ENCODE peak calls at places on chromosomes 11 and 22, in seven cellular contexts. One of them, this sample, is unnamed.
A peak's percentile ranks its signal among the peaks of the same experiment; 100 is the strongest.

GRCh38 chr11:132941024-132941646 is 591.2 kb downstream of the OPCML start:
- DNase-seq in pancreas: no peak
- DNase-seq in neural crest cell: peak; percentile 30
- DNase-seq in fibroblast of pulmonary artery: peak; percentile 42
- DNase-seq in HCT116: no peak
- DNase-seq in epithelial cell of esophagus: peak; percentile 35
- DNase-seq in neural progenitor cell: peak; percentile 45
- DNase-seq in this sample: peak; percentile 20

GRCh38 chr11:57626895-57627294 is 22.8 kb downstream of the YPEL4 start:
- DNase-seq in pancreas: no peak
- DNase-seq in neural crest cell: no peak
- DNase-seq in fibroblast of pulmonary artery: no peak
- DNase-seq in HCT116: no peak
- DNase-seq in epithelial cell of esophagus: no peak
- DNase-seq in neural progenitor cell: no peak
- DNase-seq in this sample: no peak

GRCh38 chr11:56917708-56918450 is 70.8 kb upstream of the OR5AK2 start:
- DNase-seq in pancreas: no peak
- DNase-seq in neural crest cell: no peak
- DNase-seq in fibroblast of pulmonary artery: peak; percentile 9
- DNase-seq in HCT116: no peak
- DNase-seq in epithelial cell of esophagus: no peak
- DNase-seq in neural progenitor cell: no peak
- DNase-seq in this sample: no peak

GRCh38 chr22:28799834-28800307 is 498 bp downstream of the XBP1 start:
- DNase-seq in pancreas: peak; percentile 83
- DNase-seq in neural crest cell: peak; percentile 46
- DNase-seq in fibroblast of pulmonary artery: peak; percentile 61
- DNase-seq in HCT116: no peak
- DNase-seq in epithelial cell of esophagus: peak; percentile 57
- DNase-seq in neural progenitor cell: peak; percentile 76
- DNase-seq in this sample: peak; percentile 57

GRCh38 chr22:17121235-17122195 is at the start of gene TMEM121B:
- DNase-seq in pancreas: peak; percentile 88
- DNase-seq in neural crest cell: peak; percentile 75
- DNase-seq in fibroblast of pulmonary artery: peak; percentile 47
- DNase-seq in HCT116: no peak
- DNase-seq in epithelial cell of esophagus: peak; percentile 50
- DNase-seq in neural progenitor cell: peak; percentile 96
- DNase-seq in this sample: no peak

GRCh38 chr11:37666960-37667359 is 1068.9 kb upstream of the RAG2 start:
- DNase-seq in pancreas: no peak
- DNase-seq in neural crest cell: no peak
- DNase-seq in fibroblast of pulmonary artery: no peak
- DNase-seq in HCT116: no peak
- DNase-seq in epithelial cell of esophagus: no peak
- DNase-seq in neural progenitor cell: no peak
- DNase-seq in this sample: no peak

GRCh38 chr11:82398300-82398815 is 335.3 kb downstream of the FAM181B start:
- DNase-seq in pancreas: no peak
- DNase-seq in neural crest cell: no peak
- DNase-seq in fibroblast of pulmonary artery: no peak
- DNase-seq in HCT116: no peak
- DNase-seq in epithelial cell of esophagus: no peak
- DNase-seq in neural progenitor cell: no peak
- DNase-seq in this sample: no peak

GRCh38 chr11:66100272-66101037 is 30.4 kb downstream of the PACS1 start:
- DNase-seq in pancreas: peak; percentile 83
- DNase-seq in neural crest cell: no peak
- DNase-seq in fibroblast of pulmonary artery: peak; percentile 37
- DNase-seq in HCT116: no peak
- DNase-seq in epithelial cell of esophagus: peak; percentile 52
- DNase-seq in neural progenitor cell: no peak
- DNase-seq in this sample: no peak

GRCh38 chr11:34655335-34656008 is 34.6 kb downstream of the EHF start:
- DNase-seq in pancreas: no peak
- DNase-seq in neural crest cell: no peak
- DNase-seq in fibroblast of pulmonary artery: peak; percentile 80
- DNase-seq in HCT116: no peak
- DNase-seq in epithelial cell of esophagus: peak; percentile 77
- DNase-seq in neural progenitor cell: no peak
- DNase-seq in this sample: peak; percentile 62

GRCh38 chr11:19076744-19077589 is 16.4 kb upstream of the MRGPRX2 start:
- DNase-seq in pancreas: peak; percentile 83
- DNase-seq in neural crest cell: peak; percentile 83
- DNase-seq in fibroblast of pulmonary artery: peak; percentile 57
- DNase-seq in HCT116: peak; percentile 31
- DNase-seq in epithelial cell of esophagus: peak; percentile 58
- DNase-seq in neural progenitor cell: peak; percentile 65
- DNase-seq in this sample: peak; percentile 69

GRCh38 chr11:132846080-132846479 is 686.2 kb downstream of the OPCML start:
- DNase-seq in pancreas: no peak
- DNase-seq in neural crest cell: no peak
- DNase-seq in fibroblast of pulmonary artery: no peak
- DNase-seq in HCT116: no peak
- DNase-seq in epithelial cell of esophagus: no peak
- DNase-seq in neural progenitor cell: no peak
- DNase-seq in this sample: no peak

GRCh38 chr11:65446446-65447277 is 24.1 kb downstream of the NEAT1 start:
- DNase-seq in pancreas: peak; percentile 59
- DNase-seq in neural crest cell: no peak
- DNase-seq in fibroblast of pulmonary artery: peak; percentile 55
- DNase-seq in HCT116: no peak
- DNase-seq in epithelial cell of esophagus: no peak
- DNase-seq in neural progenitor cell: no peak
- DNase-seq in this sample: peak; percentile 55

GRCh38 chr11:129695543-129696308 is 119.9 kb upstream of the TMEM45B start:
- DNase-seq in pancreas: peak; percentile 88
- DNase-seq in neural crest cell: peak; percentile 80
- DNase-seq in fibroblast of pulmonary artery: peak; percentile 35
- DNase-seq in HCT116: peak; percentile 21
- DNase-seq in epithelial cell of esophagus: peak; percentile 68
- DNase-seq in neural progenitor cell: peak; percentile 83
- DNase-seq in this sample: peak; percentile 62

GRCh38 chr22:27512283-27512761 is 289.2 kb downstream of the MN1 start:
- DNase-seq in pancreas: peak; percentile 70
- DNase-seq in neural crest cell: no peak
- DNase-seq in fibroblast of pulmonary artery: peak; percentile 99
- DNase-seq in HCT116: no peak
- DNase-seq in epithelial cell of esophagus: peak; percentile 100
- DNase-seq in neural progenitor cell: no peak
- DNase-seq in this sample: peak; percentile 90

GRCh38 chr22:22235564-22235963 is 9.0 kb upstream of the VPREB1 start:
- DNase-seq in pancreas: no peak
- DNase-seq in neural crest cell: peak; percentile 33
- DNase-seq in fibroblast of pulmonary artery: peak; percentile 26
- DNase-seq in HCT116: no peak
- DNase-seq in epithelial cell of esophagus: peak; percentile 52
- DNase-seq in neural progenitor cell: peak; percentile 61
- DNase-seq in this sample: peak; percentile 49

GRCh38 chr11:19646921-19647320 is 65.7 kb upstream of the NAV2 start:
- DNase-seq in pancreas: no peak
- DNase-seq in neural crest cell: no peak
- DNase-seq in fibroblast of pulmonary artery: peak; percentile 85
- DNase-seq in HCT116: no peak
- DNase-seq in epithelial cell of esophagus: no peak
- DNase-seq in neural progenitor cell: no peak
- DNase-seq in this sample: peak; percentile 76

GRCh38 chr11:61082931-61083531 is 19.3 kb upstream of the CD5 start:
- DNase-seq in pancreas: no peak
- DNase-seq in neural crest cell: no peak
- DNase-seq in fibroblast of pulmonary artery: no peak
- DNase-seq in HCT116: no peak
- DNase-seq in epithelial cell of esophagus: no peak
- DNase-seq in neural progenitor cell: no peak
- DNase-seq in this sample: no peak

GRCh38 chr11:59754494-59754858 is 700 bp upstream of the STX3 start:
- DNase-seq in pancreas: peak; percentile 62
- DNase-seq in neural crest cell: no peak
- DNase-seq in fibroblast of pulmonary artery: no peak
- DNase-seq in HCT116: no peak
- DNase-seq in epithelial cell of esophagus: no peak
- DNase-seq in neural progenitor cell: peak; percentile 56
- DNase-seq in this sample: peak; percentile 41

GRCh38 chr11:43376594-43376993 is 17.9 kb downstream of the TTC17 start:
- DNase-seq in pancreas: no peak
- DNase-seq in neural crest cell: no peak
- DNase-seq in fibroblast of pulmonary artery: peak; percentile 81
- DNase-seq in HCT116: no peak
- DNase-seq in epithelial cell of esophagus: peak; percentile 96
- DNase-seq in neural progenitor cell: no peak
- DNase-seq in this sample: peak; percentile 83

GRCh38 chr22:30221121-30221992 is 25.2 kb downstream of the LIF start:
- DNase-seq in pancreas: no peak
- DNase-seq in neural crest cell: no peak
- DNase-seq in fibroblast of pulmonary artery: no peak
- DNase-seq in HCT116: no peak
- DNase-seq in epithelial cell of esophagus: no peak
- DNase-seq in neural progenitor cell: no peak
- DNase-seq in this sample: no peak

GRCh38 chr11:117820071-117820470 is 4.5 kb downstream of the FXYD2 start:
- DNase-seq in pancreas: peak; percentile 58
- DNase-seq in neural crest cell: no peak
- DNase-seq in fibroblast of pulmonary artery: no peak
- DNase-seq in HCT116: no peak
- DNase-seq in epithelial cell of esophagus: no peak
- DNase-seq in neural progenitor cell: no peak
- DNase-seq in this sample: no peak

GRCh38 chr11:128772814-128773213 is 78.9 kb downstream of the FLI1 start:
- DNase-seq in pancreas: peak; percentile 69
- DNase-seq in neural crest cell: no peak
- DNase-seq in fibroblast of pulmonary artery: no peak
- DNase-seq in HCT116: no peak
- DNase-seq in epithelial cell of esophagus: no peak
- DNase-seq in neural progenitor cell: no peak
- DNase-seq in this sample: no peak

GRCh38 chr11:35617687-35618496 is at the start of gene FJX1:
- DNase-seq in pancreas: peak; percentile 70
- DNase-seq in neural crest cell: peak; percentile 66
- DNase-seq in fibroblast of pulmonary artery: peak; percentile 93
- DNase-seq in HCT116: no peak
- DNase-seq in epithelial cell of esophagus: peak; percentile 94
- DNase-seq in neural progenitor cell: peak; percentile 96
- DNase-seq in this sample: peak; percentile 87

GRCh38 chr22:23012081-23012622 is 58.2 kb upstream of the GNAZ start:
- DNase-seq in pancreas: no peak
- DNase-seq in neural crest cell: no peak
- DNase-seq in fibroblast of pulmonary artery: no peak
- DNase-seq in HCT116: no peak
- DNase-seq in epithelial cell of esophagus: no peak
- DNase-seq in neural progenitor cell: no peak
- DNase-seq in this sample: no peak

GRCh38 chr11:65551572-65552398 is 6.4 kb downstream of the LTBP3 start:
- DNase-seq in pancreas: peak; percentile 87
- DNase-seq in neural crest cell: no peak
- DNase-seq in fibroblast of pulmonary artery: peak; percentile 29
- DNase-seq in HCT116: peak; percentile 64
- DNase-seq in epithelial cell of esophagus: peak; percentile 54
- DNase-seq in neural progenitor cell: peak; percentile 70
- DNase-seq in this sample: peak; percentile 48

DNA sequence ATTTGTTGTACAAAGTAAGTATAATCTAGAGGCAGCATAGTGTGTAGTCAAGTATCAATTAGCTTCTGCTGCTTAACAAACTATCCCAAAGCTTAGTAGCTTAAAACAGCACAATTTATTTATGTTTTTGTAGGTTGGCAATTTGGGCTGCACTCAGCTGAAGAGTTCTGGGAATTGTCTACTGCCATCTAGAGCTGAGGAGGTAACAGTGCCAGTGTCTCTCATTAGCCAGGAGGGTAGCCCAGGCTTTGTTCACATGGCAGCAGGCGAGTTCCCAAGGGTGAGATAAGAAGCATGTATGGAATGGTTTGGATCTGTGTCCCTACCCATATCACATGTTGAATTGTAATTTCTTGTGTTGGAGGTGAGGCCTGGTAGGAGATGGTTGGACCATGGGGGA is 45.8 kb upstream of the SLN start:
- DNase-seq in pancreas: no peak
- DNase-seq in neural crest cell: no peak
- DNase-seq in fibroblast of pulmonary artery: no peak
- DNase-seq in HCT116: no peak
- DNase-seq in epithelial cell of esophagus: no peak
- DNase-seq in neural progenitor cell: no peak
- DNase-seq in this sample: no peak
- TF ChIP-seq CTCF in pancreas: no peak
- TF ChIP-seq CTCF in neural crest cell: no peak
- TF ChIP-seq CTCF in fibroblast of pulmonary artery: peak; percentile 11
- TF ChIP-seq CTCF in HCT116: peak; percentile 5
- TF ChIP-seq CTCF in epithelial cell of esophagus: peak; percentile 18
- TF ChIP-seq CTCF in neural progenitor cell: no peak
- TF ChIP-seq CTCF in this sample: no peak

GRCh38 chr22:48096411-48096810 is 1334.0 kb downstream of the TBC1D22A start:
- DNase-seq in pancreas: no peak
- DNase-seq in neural crest cell: no peak
- DNase-seq in fibroblast of pulmonary artery: no peak
- DNase-seq in HCT116: no peak
- DNase-seq in epithelial cell of esophagus: no peak
- DNase-seq in neural progenitor cell: no peak
- DNase-seq in this sample: no peak
- TF ChIP-seq CTCF in pancreas: no peak
- TF ChIP-seq CTCF in neural crest cell: no peak
- TF ChIP-seq CTCF in fibroblast of pulmonary artery: no peak
- TF ChIP-seq CTCF in HCT116: no peak
- TF ChIP-seq CTCF in epithelial cell of esophagus: no peak
- TF ChIP-seq CTCF in neural progenitor cell: no peak
- TF ChIP-seq CTCF in this sample: no peak

GRCh38 chr11:79465160-79465559 is 24.3 kb upstream of the TENM4 start:
- DNase-seq in pancreas: no peak
- DNase-seq in neural crest cell: no peak
- DNase-seq in fibroblast of pulmonary artery: no peak
- DNase-seq in HCT116: no peak
- DNase-seq in epithelial cell of esophagus: no peak
- DNase-seq in neural progenitor cell: no peak
- DNase-seq in this sample: no peak
- TF ChIP-seq CTCF in pancreas: no peak
- TF ChIP-seq CTCF in neural crest cell: no peak
- TF ChIP-seq CTCF in fibroblast of pulmonary artery: no peak
- TF ChIP-seq CTCF in HCT116: no peak
- TF ChIP-seq CTCF in epithelial cell of esophagus: no peak
- TF ChIP-seq CTCF in neural progenitor cell: no peak
- TF ChIP-seq CTCF in this sample: no peak

GRCh38 chr11:112795142-112795815 is 165.9 kb upstream of the NCAM1 start:
- DNase-seq in pancreas: no peak
- DNase-seq in neural crest cell: peak; percentile 22
- DNase-seq in fibroblast of pulmonary artery: peak; percentile 69
- DNase-seq in HCT116: peak; percentile 38
- DNase-seq in epithelial cell of esophagus: peak; percentile 63
- DNase-seq in neural progenitor cell: peak; percentile 40
- DNase-seq in this sample: peak; percentile 72
- TF ChIP-seq CTCF in pancreas: peak; percentile 36
- TF ChIP-seq CTCF in neural crest cell: peak; percentile 69
- TF ChIP-seq CTCF in fibroblast of pulmonary artery: peak; percentile 83
- TF ChIP-seq CTCF in HCT116: peak; percentile 69
- TF ChIP-seq CTCF in epithelial cell of esophagus: peak; percentile 75
- TF ChIP-seq CTCF in neural progenitor cell: peak; percentile 49
- TF ChIP-seq CTCF in this sample: peak; percentile 77

This sample was measured in MCF 10A.